ENCODE peak calls at places on chromosome 3, in six cellular contexts. W, M, E, X, Z and F are unnamed samples.
A peak's percentile ranks its signal among the peaks of the same experiment; 100 is the strongest.

GRCh38 chr3:127041264-127041820 is 58.4 kb downstream of the PLXNA1 start:
- DNase-seq in W (no peak), M (no peak), E (no peak), X (no peak), Z (no peak), F (no peak)

GRCh38 chr3:87969620-87970019 is 89.2 kb downstream of the CGGBP1 start:
- DNase-seq in W (no peak), M (no peak), E (no peak), X (no peak), Z (no peak), F (no peak)

GRCh38 chr3:13598926-13599886 is 50.3 kb downstream of the FBLN2 start:
- DNase-seq in W (no peak), M (no peak), E (no peak), X (no peak), Z (no peak), F (no peak)

GRCh38 chr3:124057453-124057852 is 65.5 kb upstream of the ROPN1 start:
- DNase-seq in W (peak; percentile 60), M (no peak), E (no peak), X (no peak), Z (no peak), F (no peak)

GRCh38 chr3:181417748-181418147 is 294.0 kb upstream of the SOX2 start:
- DNase-seq in W (no peak), M (peak; percentile 20), E (no peak), X (no peak), Z (no peak), F (no peak)

GRCh38 chr3:129207347-129207947 is 23.8 kb upstream of the CNBP start:
- DNase-seq in W (no peak), M (no peak), E (no peak), X (no peak), Z (no peak), F (no peak)

GRCh38 chr3:154074966-154075365 is 46.2 kb upstream of the ARHGEF26 start:
- DNase-seq in W (no peak), M (no peak), E (no peak), X (no peak), Z (no peak), F (no peak)

GRCh38 chr3:178182337-178182761 is 353.9 kb upstream of the KCNMB2 start:
- DNase-seq in W (no peak), M (no peak), E (no peak), X (no peak), Z (no peak), F (no peak)

GRCh38 chr3:62876064-62876463 is 848 bp upstream of the CADPS start:
- DNase-seq in W (no peak), M (peak; percentile 88), E (peak; percentile 56), X (no peak), Z (peak; percentile 16), F (peak; percentile 87)

GRCh38 chr3:190533511-190534282 is 19.8 kb downstream of the IL1RAP start:
- DNase-seq in W (peak; percentile 59), M (no peak), E (peak; percentile 58), X (peak; percentile 12), Z (peak; percentile 83), F (no peak)

GRCh38 chr3:190338717-190339116 is 16.5 kb upstream of the CLDN1 start:
- DNase-seq in W (no peak), M (no peak), E (peak; percentile 24), X (no peak), Z (no peak), F (no peak)

GRCh38 chr3:113287111-113287817 is 75.9 kb downstream of the BOC start:
- DNase-seq in W (no peak), M (no peak), E (peak; percentile 9), X (no peak), Z (peak; percentile 43), F (no peak)